ENCODE peak calls at places on chromosomes 13 and 19, in nine cellular contexts. N is mesenchymal stem cell; V is neuronal stem cell; W is heart right ventricle; O is suprapubic skin; R is heart left ventricle; C is IMR-90; F is fibroblast of lung; E is CD8-positive, alpha-beta T cell. T is an unnamed sample.

GRCh38 chr19:45003485-45003884 is 2.2 kb downstream of the RELB start:
- DNase-seq in E (no peak), W (no peak), C (no peak), R (no peak), F (no peak), N (no peak), V (no peak), O (no peak), T (no peak)

GRCh38 chr13:33116321-33117010 is 100.2 kb downstream of the KL start:
- DNase-seq in R (no peak), N (no peak), O (no peak), C (no peak), V (no peak), W (no peak), E (no peak), F (no peak), T (no peak)

GRCh38 chr19:42524943-42525342 is 3.3 kb downstream of the CEACAM1 start:
- DNase-seq in E (no peak), C (no peak), R (no peak), O (no peak), F (no peak), N (no peak), W (no peak), V (no peak), T (no peak)

GRCh38 chr13:112133489-112134149 is 66.7 kb downstream of the SOX1 start:
- DNase-seq in F (no peak), R (no peak), E (no peak), N (no peak), O (no peak), W (no peak), C (no peak), V (peak; percentile 11), T (no peak)

GRCh38 chr19:4264812-4265211 is 14.3 kb upstream of the SHD start:
- DNase-seq in R (no peak), O (no peak), E (no peak), N (no peak), C (no peak), W (no peak), V (no peak), F (no peak), T (no peak)

GRCh38 chr13:97505022-97505421 is 71.1 kb downstream of the RAP2A start:
- DNase-seq in N (no peak), C (no peak), O (no peak), R (no peak), V (no peak), W (no peak), F (no peak), E (no peak), T (no peak)

GRCh38 chr19:12656899-12657571 is 9.5 kb downstream of the MAN2B1 start:
- DNase-seq in C (no peak), R (no peak), F (no peak), V (no peak), E (no peak), W (no peak), O (no peak), N (no peak), T (no peak)

GRCh38 chr13:113187263-113187669 is 21.2 kb downstream of the PCID2 start:
- DNase-seq in N (peak; percentile 99), V (no peak), E (peak; percentile 32), C (peak; percentile 100), W (peak; percentile 82), R (peak; percentile 95), O (peak; percentile 92), F (peak; percentile 99), T (peak; percentile 57)

GRCh38 chr19:55536951-55537740 is at the start of gene SBK2:
- DNase-seq in C (no peak), F (no peak), E (no peak), W (no peak), O (no peak), V (peak; percentile 79), R (no peak), N (no peak), T (no peak)

GRCh38 chr19:41904118-41904870 is 21.3 kb downstream of the ARHGEF1 start:
- DNase-seq in W (no peak), O (no peak), E (no peak), F (no peak), N (no peak), R (no peak), V (no peak), C (no peak), T (no peak)

GRCh38 chr19:38977445-38978314 is 2.1 kb upstream of the FBXO17 start:
- DNase-seq in R (no peak), N (peak; percentile 67), F (no peak), V (no peak), C (peak; percentile 50), E (no peak), O (no peak), W (no peak), T (no peak)

GRCh38 chr19:49713236-49713845 is 22.4 kb downstream of the CPT1C start:
- DNase-seq in W (no peak), V (no peak), N (no peak), C (no peak), E (no peak), O (no peak), R (no peak), F (no peak), T (no peak)

GRCh38 chr19:49718511-49718910 is 27.6 kb downstream of the CPT1C start:
- DNase-seq in O (no peak), F (peak; percentile 60), R (no peak), V (no peak), N (peak; percentile 38), C (peak; percentile 35), W (no peak), E (no peak), T (no peak)

GRCh38 chr19:49716154-49716553 is 25.2 kb downstream of the CPT1C start:
- DNase-seq in O (no peak), N (peak; percentile 17), F (no peak), E (no peak), W (no peak), V (no peak), R (no peak), C (no peak), T (no peak)

GRCh38 chr19:49718991-49719390 is 28.1 kb downstream of the CPT1C start:
- DNase-seq in F (no peak), O (no peak), V (no peak), W (no peak), R (no peak), C (no peak), N (no peak), E (no peak), T (no peak)
- H3K4me1 ChIP-seq in F (no peaks in the 10 kb centered on the region), O (no peaks in the 10 kb centered on the region), V (no peaks in the 10 kb centered on the region), W (peaks cover 5% of the 10 kb centered on the region), R (no peaks in the 10 kb centered on the region), C (no peaks in the 10 kb centered on the region), N (peaks cover 5% of the 10 kb centered on the region), E (peaks cover 4% of the 10 kb centered on the region), T (no peaks in the 10 kb centered on the region)

DNA sequence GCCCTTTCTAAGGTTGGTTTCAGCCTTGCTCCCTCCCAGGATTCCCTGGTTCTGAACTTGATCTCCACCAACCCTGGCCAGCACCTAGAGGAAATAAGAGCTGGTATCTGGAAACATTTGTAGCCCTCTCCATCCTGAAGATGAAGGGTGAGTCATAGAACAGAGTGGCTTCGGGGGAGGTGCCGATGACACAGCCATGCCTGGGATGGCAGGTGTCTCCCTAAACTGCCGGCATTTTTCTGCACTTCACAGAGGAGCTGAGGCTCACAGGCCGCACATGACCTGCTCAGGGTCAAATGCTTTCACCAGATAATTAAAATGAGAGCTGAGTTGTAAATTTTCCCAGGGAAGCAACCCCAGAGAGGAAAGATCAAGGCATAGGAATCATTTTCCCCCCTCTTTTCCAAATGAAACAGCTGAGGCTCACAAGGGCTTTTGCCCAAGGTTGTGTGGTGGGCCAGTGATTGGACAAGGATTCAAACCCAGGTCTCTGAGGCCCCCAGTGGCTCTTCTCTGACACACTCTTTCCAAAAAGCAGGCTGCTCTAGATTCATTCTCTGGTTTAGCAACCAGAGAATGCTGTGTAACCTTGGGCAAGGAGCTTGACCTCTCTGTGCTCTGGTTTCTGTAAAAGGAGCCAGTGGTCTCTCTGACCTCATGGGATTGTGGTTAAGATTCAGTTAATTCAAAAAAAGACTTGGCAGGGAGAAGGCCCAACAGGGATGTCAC is 1.2 kb upstream of the SLC25A42 start:
- DNase-seq in V (no peak), W (no peak), O (no peak), E (no peak), C (peak; percentile 63), F (peak; percentile 15), R (peak; percentile 44), N (peak; percentile 40), T (no peak)
- H3K4me1 ChIP-seq in V (peaks cover 6% of the 10 kb centered on the region), W (peaks cover 52% of the 10 kb centered on the region), O (peaks cover 39% of the 10 kb centered on the region), E (peaks cover 22% of the 10 kb centered on the region), C (peaks cover 13% of the 10 kb centered on the region), F (peaks cover 17% of the 10 kb centered on the region), R (no peaks in the 10 kb centered on the region), N (peaks cover 22% of the 10 kb centered on the region), T (peaks cover 8% of the 10 kb centered on the region)

DNA sequence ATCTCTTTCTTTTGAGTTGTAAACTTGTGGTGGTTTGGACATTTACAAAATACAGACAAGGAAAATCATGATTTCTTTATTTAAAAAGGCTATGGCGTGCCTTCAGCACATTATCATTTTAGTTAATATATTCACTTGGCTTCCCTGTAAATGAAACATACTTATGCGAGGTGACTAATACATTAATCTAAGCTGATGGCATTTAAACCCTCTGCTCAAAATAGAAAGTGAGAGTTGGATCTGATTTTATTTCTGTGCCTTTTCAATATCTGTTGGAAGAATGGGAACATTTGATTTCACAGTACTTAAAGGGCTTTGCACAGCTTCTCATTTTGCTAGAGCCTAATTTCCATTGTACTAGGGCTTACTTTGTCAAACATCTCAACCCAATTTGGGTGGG is 289.9 kb downstream of the MTUS2 start:
- DNase-seq in V (no peak), W (no peak), R (no peak), N (no peak), O (no peak), E (no peak), C (no peak), F (no peak), T (no peak)
- H3K4me1 ChIP-seq in V (peaks cover 2% of the 10 kb centered on the region), W (peaks cover 24% of the 10 kb centered on the region), R (no peaks in the 10 kb centered on the region), N (no peaks in the 10 kb centered on the region), O (no peaks in the 10 kb centered on the region), E (no peaks in the 10 kb centered on the region), C (no peaks in the 10 kb centered on the region), F (no peaks in the 10 kb centered on the region), T (peaks cover 25% of the 10 kb centered on the region)

GRCh38 chr13:27327633-27328032 is 57.0 kb downstream of the RASL11A start:
- DNase-seq in F (no peak), V (no peak), E (no peak), R (no peak), C (no peak), N (no peak), O (no peak), W (no peak), T (no peak)

GRCh38 chr13:27319404-27319803 is 48.8 kb downstream of the RASL11A start:
- DNase-seq in R (no peak), W (no peak), O (no peak), E (no peak), N (no peak), F (no peak), C (no peak), V (no peak), T (no peak)

DNA sequence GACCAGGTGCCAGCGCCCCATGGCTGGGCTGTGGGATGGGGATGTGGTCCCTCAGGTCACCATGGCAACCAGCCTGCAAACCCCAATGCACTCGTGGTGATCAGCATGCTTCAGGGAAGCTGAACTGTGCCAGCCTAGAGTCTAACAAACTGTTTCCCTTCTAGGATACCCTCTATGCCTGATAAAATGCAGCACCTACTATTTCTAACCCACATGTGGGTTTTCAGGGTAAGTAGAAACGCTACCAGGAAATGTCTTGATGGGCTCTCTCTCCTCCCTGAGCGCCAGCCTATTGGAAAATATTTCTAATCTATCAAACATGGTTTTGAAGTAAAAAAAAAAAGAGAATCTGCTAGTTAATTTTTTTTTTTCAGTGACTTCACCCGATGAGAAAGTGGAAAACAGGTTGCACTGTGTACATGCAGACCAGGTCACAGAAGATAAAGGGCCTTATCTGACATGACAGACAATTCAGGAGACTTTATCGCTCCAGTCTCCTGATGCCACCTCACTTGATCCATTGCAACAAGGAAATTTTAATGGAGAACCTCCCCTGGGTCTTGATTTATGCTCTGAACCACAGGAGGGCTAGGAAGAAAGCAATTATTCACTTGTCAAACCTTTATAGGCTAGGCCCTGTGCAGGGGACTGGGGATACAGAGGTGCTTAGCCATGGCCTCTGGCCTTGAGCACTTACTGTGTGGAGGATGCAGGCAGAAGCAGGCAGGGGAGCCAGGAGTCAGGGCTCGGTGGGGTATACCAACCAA is 51.2 kb downstream of the RASL11A start:
- DNase-seq in F (no peak), O (no peak), C (no peak), V (no peak), E (no peak), N (no peak), R (no peak), W (no peak), T (no peak)
- H3K4me1 ChIP-seq in F (no peaks in the 10 kb centered on the region), O (no peaks in the 10 kb centered on the region), C (peaks cover 7% of the 10 kb centered on the region), V (no peaks in the 10 kb centered on the region), E (no peaks in the 10 kb centered on the region), N (no peaks in the 10 kb centered on the region), R (no peaks in the 10 kb centered on the region), W (no peaks in the 10 kb centered on the region), T (no peaks in the 10 kb centered on the region)

T was measured in thoracic aorta.